ENCODE peak calls at places on chromosome 13, in seven cellular contexts. P is ovary, Z is stomach, T is H1, B is A549, W is upper lobe of left lung, L is SK-N-SH. D is an unnamed sample.

GRCh38 chr13:108214511-108215383 is 589 bp downstream of the LIG4 start:
- DNase-seq in T (no peak), B (no peak), Z (no peak), W (peak), P (no peak), L (peak), D (no peak)

GRCh38 chr13:58843567-58843966 is 1212.0 kb downstream of the PCDH17 start:
- DNase-seq in L (no peak), B (no peak), W (no peak), T (peak), P (no peak), Z (no peak), D (no peak)

GRCh38 chr13:80199585-80200292 is 141.2 kb downstream of the SPRY2 start:
- DNase-seq in Z (no peak), L (no peak), W (no peak), T (no peak), P (no peak), B (no peak), D (no peak)

GRCh38 chr13:99977912-99978780 is 3.4 kb upstream of the ZIC2 start:
- DNase-seq in W (peak), Z (no peak), P (no peak), L (peak), T (peak), B (no peak), D (no peak)

GRCh38 chr13:30847697-30848307 is 58.3 kb upstream of the MEDAG start:
- DNase-seq in B (no peak), P (no peak), T (no peak), Z (no peak), W (no peak), L (no peak), D (no peak)

GRCh38 chr13:104984296-104984818 is 1551.1 kb downstream of the EFNB2 start:
- DNase-seq in P (no peak), T (no peak), Z (peak), L (peak), W (no peak), B (no peak), D (no peak)

GRCh38 chr13:103638706-103639105 is 572.5 kb upstream of the SLC10A2 start:
- DNase-seq in B (no peak), Z (no peak), L (no peak), P (no peak), T (no peak), W (no peak), D (no peak)

GRCh38 chr13:20101467-20102316 is 59.2 kb downstream of the GJA3 start:
- DNase-seq in T (no peak), L (no peak), B (no peak), P (no peak), Z (no peak), W (no peak), D (no peak)

GRCh38 chr13:70042193-70042592 is 65.4 kb upstream of the ATXN8OS start:
- DNase-seq in W (no peak), T (no peak), Z (no peak), L (no peak), P (no peak), B (no peak), D (no peak)

GRCh38 chr13:36718146-36718545 is 44.3 kb downstream of the SERTM1 start:
- DNase-seq in P (no peak), L (no peak), T (no peak), B (no peak), Z (no peak), W (no peak), D (no peak)

DNA sequence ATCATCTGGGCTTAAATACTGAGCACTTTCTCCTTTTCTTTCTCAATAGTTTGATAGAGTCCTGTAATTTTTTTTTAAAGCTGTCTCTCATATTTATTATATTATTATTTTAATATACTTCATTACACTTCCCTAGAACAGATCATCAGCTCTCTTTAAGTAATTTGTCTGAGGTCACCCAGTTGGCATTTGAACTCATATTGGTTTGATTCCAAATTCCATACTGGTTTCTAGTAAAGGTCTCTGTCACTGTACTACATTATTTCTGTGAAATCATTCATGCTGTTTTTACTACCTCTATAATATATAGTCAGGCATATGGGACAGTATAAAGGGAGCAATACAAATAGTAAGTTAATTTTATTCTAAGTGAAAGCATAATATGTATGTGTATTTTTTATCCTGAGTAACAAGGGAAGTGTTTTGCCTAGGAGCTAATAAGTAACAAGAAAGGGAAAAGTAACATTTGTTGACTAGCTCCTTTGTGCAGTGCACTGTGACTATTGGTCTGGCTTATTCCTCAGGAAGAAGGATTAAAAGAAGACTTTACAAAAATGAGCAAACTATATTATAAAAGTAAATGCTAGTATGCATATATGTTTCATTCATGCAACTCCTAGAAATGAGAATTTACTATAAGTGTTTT is 14.3 kb downstream of the LPAR6 start:
- DNase-seq in B (no peak), L (no peak), P (no peak), T (no peak), W (no peak), Z (no peak), D (no peak)
- TF ChIP-seq EP300 in B (no peak), L (no peak), P (no peak), T (no peak), W (no peak), Z (no peak), D (no peak)

DNA sequence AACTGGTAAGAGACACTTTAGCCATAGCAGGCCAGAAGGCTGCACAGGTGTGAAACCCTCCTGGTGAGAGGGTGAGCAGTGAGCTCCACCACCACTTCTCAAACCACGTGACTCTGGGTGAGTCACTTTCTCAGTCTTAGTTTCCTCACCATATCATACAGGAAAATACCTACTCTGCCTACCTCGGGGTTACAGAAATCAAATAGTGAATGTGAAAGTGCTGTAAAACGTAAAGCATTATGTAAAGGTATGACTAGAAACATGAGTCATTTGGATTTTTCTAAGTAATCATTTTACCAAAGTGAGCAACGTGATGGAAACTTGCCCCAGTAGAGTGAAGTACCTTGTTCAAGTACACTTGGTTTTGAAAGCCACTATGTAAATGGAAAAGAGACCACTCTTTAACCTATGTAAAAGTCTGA is 40.4 kb downstream of the USP12 start:
- DNase-seq in T (no peak), L (no peak), Z (no peak), P (no peak), B (peak), W (no peak), D (no peak)
- TF ChIP-seq EP300 in T (no peak), L (no peak), Z (no peak), P (no peak), B (no peak), W (no peak), D (no peak)

DNA sequence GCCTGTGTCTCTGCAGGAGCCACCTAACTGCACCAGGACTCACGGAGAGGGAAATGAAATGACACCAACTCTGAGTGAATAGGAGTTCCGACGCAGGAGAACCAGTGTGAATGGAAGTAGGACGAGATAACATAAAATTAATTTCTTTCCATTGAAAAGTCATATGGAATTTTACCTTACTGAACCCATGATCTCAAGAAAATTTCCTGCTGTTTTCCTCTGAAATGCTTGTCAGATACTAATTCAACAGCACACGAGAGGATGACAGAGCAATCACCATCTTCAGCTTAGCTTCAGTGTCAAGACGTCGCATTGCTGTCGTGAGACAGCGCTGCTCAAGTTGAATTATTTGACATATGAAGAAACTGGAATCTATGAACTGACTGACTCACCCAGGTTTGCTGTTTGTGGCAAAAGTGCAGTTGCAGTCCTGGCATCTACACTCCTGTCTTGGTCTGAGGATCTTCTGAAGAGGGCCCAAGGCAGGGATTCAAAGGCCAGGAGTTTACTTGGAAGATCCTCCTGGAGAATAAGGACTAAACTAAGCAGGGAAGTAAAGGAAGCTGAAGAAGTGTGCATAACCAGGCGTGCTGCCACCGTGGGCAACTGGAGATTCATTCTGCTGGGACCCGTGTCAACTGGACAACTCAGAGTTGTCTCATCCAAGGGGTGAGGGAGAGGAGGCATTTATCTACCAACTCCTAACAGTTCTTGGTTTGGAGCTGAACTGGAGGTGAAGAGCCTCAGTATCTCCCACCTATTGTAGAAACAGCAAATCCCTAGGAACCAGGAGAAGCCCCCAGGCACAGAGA is 214.4 kb upstream of the IRS2 start:
- DNase-seq in T (no peak), Z (no peak), L (no peak), P (no peak), W (no peak), B (no peak), D (no peak)
- TF ChIP-seq EP300 in T (no peak), Z (no peak), L (no peak), P (no peak), W (no peak), B (no peak), D (no peak)

DNA sequence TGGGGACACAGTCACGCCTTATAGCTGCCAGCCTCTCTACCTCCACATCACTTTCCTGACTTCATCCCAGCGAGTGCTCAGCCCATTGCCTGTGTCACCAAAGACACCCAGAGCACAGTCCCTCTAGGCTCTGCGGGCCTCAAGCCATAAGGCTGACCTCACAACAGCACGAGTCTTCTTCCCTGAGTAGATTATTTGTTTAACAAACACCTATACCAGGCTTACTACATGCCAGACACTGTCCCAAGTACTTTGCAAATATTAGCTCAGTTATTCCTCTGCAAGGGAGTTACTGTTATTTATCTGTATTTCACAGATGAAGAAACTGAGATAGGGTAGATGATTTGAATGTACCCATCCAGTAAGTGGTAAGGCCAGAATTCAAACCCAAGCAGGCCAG is 504.3 kb downstream of the COG6 start:
- DNase-seq in L (no peak), P (no peak), W (no peak), Z (no peak), T (no peak), B (no peak), D (no peak)
- TF ChIP-seq EP300 in L (no peak), P (no peak), W (no peak), Z (no peak), T (no peak), B (no peak), D (no peak)